ENCODE peak calls at places on chromosomes 1 and 21, in ten cellular contexts. L is PC-3; N is A549; F is neural progenitor cell; O is pancreas; R is fibroblast of lung; Y is adrenal gland; M is lower lobe of right lung; H is CD8-positive, alpha-beta T cell; X is upper lobe of left lung. G is an unnamed sample.
A peak's percentile ranks its signal among the peaks of the same experiment; 100 is the strongest.

GRCh38 chr1:33758698-33759097 is 105.2 kb upstream of the HMGB4 start:
- DNase-seq in L (no peak), N (no peak), F (no peak), O (no peak), R (peak; percentile 69), Y (peak; percentile 19), M (no peak), H (no peak), X (no peak), G (no peak)

GRCh38 chr1:20390589-20391331 is 95.2 kb downstream of the CAMK2N1 start:
- DNase-seq in L (peak; percentile 34), N (no peak), F (no peak), O (no peak), R (peak; percentile 47), Y (no peak), M (no peak), H (no peak), X (no peak), G (no peak)

GRCh38 chr1:185595835-185596667 is 138.1 kb upstream of the HMCN1 start:
- DNase-seq in L (peak; percentile 64), N (peak; percentile 67), F (peak; percentile 69), O (peak; percentile 10), R (peak; percentile 29), Y (no peak), M (no peak), H (peak; percentile 55), X (no peak), G (peak; percentile 44)

GRCh38 chr1:96722161-96722908 is 751 bp downstream of the PTBP2 start:
- DNase-seq in L (peak; percentile 17), N (peak; percentile 26), F (peak; percentile 65), O (peak; percentile 46), R (peak; percentile 86), Y (peak; percentile 64), M (peak; percentile 68), H (no peak), X (peak; percentile 89), G (peak; percentile 49)

GRCh38 chr1:236010443-236010842 is 54.4 kb downstream of the NID1 start:
- DNase-seq in L (no peak), N (no peak), F (no peak), O (no peak), R (no peak), Y (no peak), M (no peak), H (no peak), X (no peak), G (no peak)

GRCh38 chr1:7265771-7266371 is 480.6 kb downstream of the CAMTA1 start:
- DNase-seq in L (peak; percentile 95), N (peak; percentile 96), F (no peak), O (peak; percentile 87), R (peak; percentile 94), Y (no peak), M (no peak), H (no peak), X (peak; percentile 34), G (peak; percentile 87)

GRCh38 chr1:243550276-243550675 is 294.4 kb downstream of the SDCCAG8 start:
- DNase-seq in L (no peak), N (no peak), F (no peak), O (no peak), R (peak; percentile 88), Y (no peak), M (no peak), H (no peak), X (no peak), G (peak; percentile 60)

GRCh38 chr1:235960799-235961198 is 94.1 kb upstream of the LYST start:
- DNase-seq in L (no peak), N (no peak), F (no peak), O (no peak), R (no peak), Y (no peak), M (no peak), H (no peak), X (no peak), G (no peak)

GRCh38 chr1:10065344-10065685 is 32.6 kb downstream of the UBE4B start:
- DNase-seq in L (no peak), N (peak; percentile 5), F (peak; percentile 3), O (no peak), R (peak; percentile 28), Y (peak; percentile 46), M (peak; percentile 60), H (no peak), X (no peak), G (peak; percentile 20)

GRCh38 chr1:185670187-185670627 is 64.0 kb upstream of the HMCN1 start:
- DNase-seq in L (peak; percentile 54), N (peak; percentile 50), F (peak; percentile 60), O (no peak), R (peak; percentile 45), Y (peak; percentile 52), M (no peak), H (peak; percentile 65), X (no peak), G (peak; percentile 62)

GRCh38 chr1:116708255-116708900 is 40.8 kb upstream of the IGSF3 start:
- DNase-seq in L (peak; percentile 44), N (no peak), F (no peak), O (no peak), R (no peak), Y (no peak), M (no peak), H (no peak), X (no peak), G (no peak)

GRCh38 chr1:198269352-198269940 is 112.6 kb downstream of the NEK7 start:
- DNase-seq in L (peak; percentile 25), N (no peak), F (no peak), O (no peak), R (peak; percentile 44), Y (no peak), M (no peak), H (no peak), X (no peak), G (no peak)

GRCh38 chr21:25934130-25934529 is 199.4 kb downstream of the GABPA start:
- DNase-seq in L (peak; percentile 6), N (no peak), F (no peak), O (no peak), R (peak; percentile 96), Y (no peak), M (no peak), H (no peak), X (no peak), G (peak; percentile 80)
- H3K27ac ChIP-seq in L (peak overlapping the region; percentile 80), N (no peak overlapping the region), F (no peak overlapping the region), O (peak overlapping the region; percentile 17), R (peak overlapping the region; percentile 73), Y (no peak overlapping the region), M (no peak overlapping the region), H (no peak overlapping the region), X (peak overlapping the region; percentile 59), G (peak overlapping the region; percentile 88)

GRCh38 chr1:231418741-231419107 is 3.4 kb downstream of the EGLN1 start:
- DNase-seq in L (no peak), N (no peak), F (no peak), O (no peak), R (no peak), Y (no peak), M (no peak), H (no peak), X (no peak), G (no peak)
- H3K4me3 ChIP-seq in L (peak overlapping the region; percentile 85), N (peak overlapping the region; percentile 80), F (peak overlapping the region; percentile 88), O (peak overlapping the region; percentile 2), R (peak overlapping the region; percentile 95), Y (no peak overlapping the region), M (peak overlapping the region; percentile 80), H (peak overlapping the region; percentile 6), X (peak overlapping the region; percentile 87), G (peak overlapping the region; percentile 83)

GRCh38 chr21:24045373-24045772 is 1561.9 kb downstream of the MRPL39 start:
- DNase-seq in L (no peak), N (no peak), F (no peak), O (no peak), R (no peak), Y (no peak), M (no peak), H (no peak), X (no peak), G (no peak)

GRCh38 chr21:24050233-24050632 is 1557.0 kb downstream of the MRPL39 start:
- DNase-seq in L (no peak), N (no peak), F (no peak), O (no peak), R (no peak), Y (no peak), M (no peak), H (no peak), X (no peak), G (no peak)

GRCh38 chr21:24042687-24043086 is 1564.6 kb downstream of the MRPL39 start:
- DNase-seq in L (no peak), N (no peak), F (no peak), O (no peak), R (no peak), Y (no peak), M (no peak), H (no peak), X (no peak), G (no peak)

GRCh38 chr21:24046816-24047443 is 1560.4 kb downstream of the MRPL39 start:
- DNase-seq in L (no peak), N (no peak), F (no peak), O (no peak), R (no peak), Y (no peak), M (no peak), H (no peak), X (no peak), G (no peak)

DNA sequence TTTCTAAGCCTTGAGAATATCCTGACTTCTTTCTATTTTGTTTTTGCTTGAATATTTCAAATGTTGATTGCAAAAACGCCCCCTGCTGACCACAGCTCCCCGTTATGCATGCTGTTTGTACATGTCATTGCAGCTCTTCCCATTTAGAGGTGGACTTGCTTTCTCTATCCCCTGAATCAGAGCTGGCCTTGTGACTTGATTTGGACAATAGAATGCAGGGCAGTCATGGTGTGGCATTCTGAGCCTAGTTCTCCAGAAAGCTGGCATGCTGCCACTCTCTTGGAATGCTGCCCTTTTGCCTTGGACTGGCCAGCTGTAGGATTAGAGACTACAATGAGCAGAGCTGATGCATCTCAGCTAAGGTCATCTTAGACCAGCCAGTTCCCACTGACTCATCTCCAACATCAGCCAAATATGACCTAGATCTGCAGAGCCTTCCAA is 1561.5 kb downstream of the MRPL39 start:
- DNase-seq in L (peak; percentile 90), N (peak; percentile 11), F (peak; percentile 1), O (peak; percentile 37), R (peak; percentile 94), Y (peak; percentile 97), M (peak; percentile 47), H (peak; percentile 14), X (no peak), G (peak; percentile 99)
- TF ChIP-seq CTCF in L (peak; percentile 79), N (no peak), F (peak; percentile 25), O (no peak), R (no peak), Y (peak; percentile 47), M (peak; percentile 33), H (no peak), X (no peak), G (peak; percentile 72)

DNA sequence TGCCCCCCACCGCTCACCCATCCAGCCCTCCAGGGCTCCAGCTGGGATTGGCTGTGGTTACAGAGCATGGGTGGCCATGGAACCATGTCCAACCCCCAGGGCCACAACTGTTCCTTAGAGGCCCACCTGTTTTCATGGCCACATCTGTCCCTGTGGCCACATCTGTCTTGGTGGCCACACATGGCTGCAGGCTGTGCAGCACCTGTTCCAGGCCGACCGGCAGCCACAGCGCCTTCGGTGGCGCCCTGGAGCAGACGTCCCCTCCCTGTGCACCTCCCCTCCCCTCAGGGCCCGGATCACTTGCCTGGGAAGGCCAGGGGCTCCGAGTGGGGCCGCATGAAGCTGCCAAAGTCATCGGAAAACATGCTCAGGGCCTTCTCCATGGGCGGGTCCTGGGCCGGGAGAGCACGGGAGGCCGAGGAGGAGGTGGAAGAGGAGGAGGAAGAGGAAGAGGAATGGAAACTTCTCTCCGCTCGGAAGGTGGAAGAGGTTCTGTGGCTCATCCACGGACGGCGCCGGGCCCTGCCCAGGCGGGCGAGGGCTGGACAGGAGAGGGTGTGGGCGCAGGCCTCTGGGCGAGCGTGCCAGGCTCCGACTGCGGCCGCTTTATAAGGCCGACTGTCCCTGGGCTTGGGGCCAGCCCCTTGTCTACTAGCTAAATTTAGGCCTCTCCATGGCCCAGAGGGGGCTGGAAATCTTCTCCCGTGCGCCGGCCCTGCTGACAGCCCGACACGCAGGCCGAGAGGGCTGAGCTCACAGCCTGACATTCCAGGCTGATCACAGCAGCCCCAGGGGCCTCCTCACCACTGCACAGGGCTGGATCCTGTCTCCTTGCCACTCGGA is at the start of gene HSPB7:
- DNase-seq in L (no peak), N (no peak), F (peak; percentile 70), O (peak; percentile 35), R (peak; percentile 69), Y (peak; percentile 97), M (peak; percentile 69), H (no peak), X (peak; percentile 88), G (peak; percentile 60)
- H3K27ac ChIP-seq in L (no peak within 1 kb of the TSS), N (no peak within 1 kb of the TSS), F (no peak within 1 kb of the TSS), O (peak within 1 kb of the TSS; percentile 64), R (peak within 1 kb of the TSS; percentile 81), Y (peak within 1 kb of the TSS; percentile 97), M (peak within 1 kb of the TSS; percentile 79), H (no peak within 1 kb of the TSS), X (peak within 1 kb of the TSS; percentile 61), G (no peak within 1 kb of the TSS)